ENCODE peak calls at places on chromosomes 13 and 19, in ten cellular contexts. V, I, Q, R, W, J, F, S, O and U are unnamed samples.

GRCh38 chr19:56927791-56928207 is 87.3 kb upstream of the PEG3 start:
- DNase-seq in R (no peak), I (no peak), F (no peak), W (no peak), V (no peak), O (no peak), S (no peak), J (no peak), Q (no peak), U (no peak)

GRCh38 chr19:10669246-10669645 is 15.1 kb downstream of the ILF3 start:
- DNase-seq in J (no peak), Q (no peak), F (no peak), S (no peak), V (no peak), R (no peak), W (no peak), O (no peak), I (no peak), U (no peak)

GRCh38 chr13:22726721-22727120 is 454.1 kb upstream of the SGCG start:
- DNase-seq in R (no peak), V (no peak), O (no peak), S (no peak), I (no peak), F (no peak), J (no peak), W (no peak), Q (no peak), U (no peak)

GRCh38 chr13:31022491-31022890 is 90.0 kb downstream of the TEX26 start:
- DNase-seq in I (no peak), S (no peak), F (no peak), O (no peak), J (no peak), W (no peak), V (no peak), R (no peak), Q (no peak), U (no peak)

GRCh38 chr19:43799502-43800142 is 2.6 kb downstream of the LYPD5 start:
- DNase-seq in R (no peak), S (no peak), O (no peak), F (no peak), I (no peak), V (no peak), Q (no peak), J (no peak), W (no peak), U (no peak)

GRCh38 chr13:45626731-45627374 is 11.3 kb upstream of the ERICH6B start:
- DNase-seq in W (no peak), S (no peak), I (no peak), F (no peak), O (no peak), J (no peak), R (peak), Q (no peak), V (no peak), U (no peak)

GRCh38 chr19:18417250-18418033 is 1.8 kb upstream of the SSBP4 start:
- DNase-seq in R (peak), S (peak), W (no peak), V (no peak), F (peak), J (no peak), I (peak), O (peak), Q (peak), U (peak)

GRCh38 chr13:95050800-95051620 is 250.2 kb downstream of the ABCC4 start:
- DNase-seq in I (peak), V (no peak), F (no peak), W (no peak), S (no peak), O (no peak), J (no peak), Q (peak), R (no peak), U (peak)

GRCh38 chr19:3855321-3855720 is 13.5 kb downstream of the ZFR2 start:
- DNase-seq in F (no peak), O (no peak), S (no peak), J (no peak), R (no peak), W (no peak), Q (peak), I (no peak), V (no peak), U (no peak)

GRCh38 chr19:50202962-50203280 is 501 bp upstream of the MYH14 start:
- DNase-seq in F (no peak), O (no peak), V (no peak), I (no peak), Q (no peak), W (no peak), R (no peak), S (no peak), J (no peak), U (no peak)

GRCh38 chr19:18428837-18429674 is 8.9 kb downstream of the ISYNA1 start:
- DNase-seq in Q (peak), O (no peak), R (peak), F (peak), J (no peak), V (no peak), I (peak), S (peak), W (peak), U (peak)

GRCh38 chr19:28914173-28914572 is 298.8 kb downstream of the UQCRFS1 start:
- DNase-seq in W (no peak), I (no peak), O (no peak), S (no peak), F (no peak), J (no peak), Q (no peak), V (no peak), R (no peak), U (no peak)

GRCh38 chr13:54574791-54575190 is 1546.2 kb downstream of the OLFM4 start:
- DNase-seq in F (no peak), O (no peak), W (no peak), V (no peak), S (no peak), J (no peak), I (no peak), Q (no peak), R (no peak), U (no peak)

GRCh38 chr19:40274585-40275544 is 10.3 kb downstream of the AKT2 start:
- DNase-seq in I (peak), W (no peak), O (no peak), V (no peak), F (no peak), J (no peak), R (no peak), S (no peak), Q (peak), U (peak)

GRCh38 chr13:77548594-77548993 is 13.1 kb downstream of the SCEL start:
- DNase-seq in R (no peak), W (no peak), I (no peak), J (no peak), Q (no peak), S (no peak), O (no peak), V (no peak), F (no peak), U (no peak)

GRCh38 chr13:71718931-71719330 is 148.1 kb downstream of the DACH1 start:
- DNase-seq in V (no peak), I (no peak), R (no peak), S (no peak), F (no peak), W (no peak), J (no peak), O (no peak), Q (no peak), U (no peak)

GRCh38 chr13:20349564-20350379 is 117.7 kb upstream of the GJB6 start:
- DNase-seq in F (no peak), J (no peak), V (no peak), S (no peak), R (no peak), I (no peak), W (no peak), O (no peak), Q (no peak), U (no peak)

GRCh38 chr13:24863748-24864540 is 100.0 kb downstream of the RNF17 start:
- DNase-seq in Q (no peak), J (no peak), F (no peak), S (no peak), I (no peak), O (no peak), R (no peak), W (no peak), V (no peak), U (no peak)

GRCh38 chr19:49564616-49565045 is 15.7 kb downstream of the NOSIP start:
- DNase-seq in Q (peak), V (no peak), W (no peak), F (no peak), I (no peak), J (no peak), O (no peak), R (no peak), S (no peak), U (peak)

GRCh38 chr13:75263741-75264407 is 218.1 kb downstream of the TBC1D4 start:
- DNase-seq in Q (no peak), F (no peak), V (no peak), W (no peak), R (peak), O (no peak), S (peak), I (no peak), J (no peak), U (no peak)

GRCh38 chr13:111489301-111489700 is 168.9 kb downstream of the TEX29 start:
- DNase-seq in V (no peak), R (no peak), S (no peak), I (no peak), W (no peak), J (no peak), F (no peak), O (no peak), Q (no peak), U (no peak)

GRCh38 chr19:1512671-1513491 is at the start of gene ADAMTSL5:
- DNase-seq in J (peak), O (no peak), I (peak), V (no peak), S (peak), W (peak), Q (peak), F (no peak), R (peak), U (peak)

GRCh38 chr13:23621316-23621645 is 51.1 kb downstream of the TNFRSF19 start:
- DNase-seq in S (peak), I (no peak), O (no peak), J (no peak), Q (peak), W (no peak), R (peak), F (no peak), V (no peak), U (no peak)

GRCh38 chr13:33728271-33729037 is 89.5 kb upstream of the RFC3 start:
- DNase-seq in Q (no peak), O (no peak), V (peak), F (peak), S (no peak), J (no peak), W (no peak), R (peak), I (peak), U (no peak)

GRCh38 chr13:112131081-112131739 is 64.3 kb downstream of the SOX1 start:
- DNase-seq in Q (no peak), F (no peak), W (no peak), S (no peak), J (no peak), V (no peak), I (no peak), O (no peak), R (no peak), U (no peak)

GRCh38 chr13:67299072-67299635 is 69.0 kb upstream of the PCDH9 start:
- DNase-seq in I (no peak), J (no peak), O (no peak), V (no peak), F (no peak), Q (no peak), S (peak), R (peak), W (no peak), U (no peak)

GRCh38 chr19:7266832-7267231 is 27.4 kb downstream of the INSR start:
- DNase-seq in O (no peak), W (no peak), J (no peak), Q (no peak), S (no peak), F (no peak), R (no peak), I (no peak), V (no peak), U (no peak)

GRCh38 chr19:16778796-16779411 is 50.3 kb upstream of the SIN3B start:
- DNase-seq in R (peak), J (no peak), S (peak), F (no peak), W (no peak), O (peak), Q (peak), V (peak), I (peak), U (peak)

GRCh38 chr13:22837980-22838615 is 342.7 kb upstream of the SGCG start:
- DNase-seq in F (no peak), Q (no peak), J (no peak), O (no peak), I (no peak), R (no peak), W (no peak), S (no peak), V (no peak), U (no peak)

GRCh38 chr13:80630685-80631121 is 289.8 kb upstream of the SPRY2 start:
- DNase-seq in O (no peak), J (no peak), R (no peak), W (no peak), F (no peak), Q (no peak), S (peak), V (no peak), I (no peak), U (no peak)

GRCh38 chr19:51441410-51442390 is 16.6 kb downstream of the SIGLEC8 start:
- DNase-seq in O (no peak), S (no peak), J (peak), W (peak), Q (peak), F (no peak), V (no peak), I (peak), R (no peak), U (peak)

GRCh38 chr19:34306213-34306661 is 51.9 kb downstream of the GARRE1 start:
- DNase-seq in S (no peak), F (no peak), J (no peak), O (no peak), I (no peak), Q (no peak), W (no peak), R (no peak), V (no peak), U (no peak)